ENCODE peak calls at places on chromosomes 5 and 9, in four cellular contexts. A, O, B and W are unnamed samples.
A peak's percentile ranks its signal among the peaks of the same experiment; 100 is the strongest.

GRCh38 chr9:130912932-130913598 is 16.5 kb upstream of the QRFP start:
- DNase-seq in A (no peak), B (no peak), O (no peak), W (no peak)

GRCh38 chr5:144549580-144549979 is 378.9 kb downstream of the KCTD16 start:
- DNase-seq in O (no peak), B (no peak), A (no peak), W (no peak)

GRCh38 chr5:90783460-90784333 is 225.1 kb downstream of the ADGRV1 start:
- DNase-seq in A (peak; percentile 44), B (peak; percentile 92), O (peak; percentile 25), W (peak; percentile 32)

GRCh38 chr5:122351416-122352157 is 39.5 kb downstream of the SNCAIP start:
- DNase-seq in O (no peak), B (no peak), A (no peak), W (no peak)

GRCh38 chr5:42090162-42090561 is 165.1 kb downstream of the FBXO4 start:
- DNase-seq in B (no peak), O (no peak), A (no peak), W (no peak)

GRCh38 chr5:127648997-127649550 is at the start of gene CTXN3:
- DNase-seq in A (no peak), B (no peak), O (no peak), W (no peak)

GRCh38 chr5:173973614-173973969 is 15.4 kb upstream of the C5orf47 start:
- DNase-seq in O (no peak), B (peak; percentile 70), A (no peak), W (no peak)

GRCh38 chr5:139725073-139725830 is 70.4 kb upstream of the PSD2 start:
- DNase-seq in O (no peak), B (no peak), A (peak; percentile 77), W (no peak)

GRCh38 chr5:33537240-33537639 is 96.5 kb downstream of the TARS1 start:
- DNase-seq in A (no peak), B (no peak), O (no peak), W (no peak)

GRCh38 chr9:32590476-32590875 is 17.5 kb upstream of the NDUFB6 start:
- DNase-seq in B (no peak), A (no peak), O (no peak), W (no peak)

GRCh38 chr9:18829858-18830257 is 203.2 kb downstream of the SAXO1 start:
- DNase-seq in A (no peak), O (no peak), B (no peak), W (no peak)

GRCh38 chr9:2229109-2229733 is 214.1 kb downstream of the SMARCA2 start:
- DNase-seq in O (no peak), A (no peak), B (no peak), W (no peak)

GRCh38 chr5:174552428-174552827 is 172.0 kb upstream of the MSX2 start:
- DNase-seq in B (no peak), A (no peak), O (no peak), W (no peak)

GRCh38 chr5:76714771-76715483 is 999 bp upstream of the F2R start:
- DNase-seq in B (peak; percentile 72), O (no peak), A (no peak), W (no peak)

GRCh38 chr5:172868924-172869565 is 35.0 kb downstream of the ERGIC1 start:
- DNase-seq in B (no peak), O (no peak), A (peak; percentile 64), W (no peak)

GRCh38 chr5:135823799-135824366 is 10.6 kb upstream of the SLC25A48 start:
- DNase-seq in A (no peak), O (no peak), B (no peak), W (no peak)

GRCh38 chr9:90659626-90660364 is 17.2 kb upstream of the DIRAS2 start:
- DNase-seq in B (no peak), A (no peak), O (no peak), W (no peak)

GRCh38 chr9:115673599-115673998 is 480.0 kb upstream of the PAPPA start:
- DNase-seq in B (no peak), A (no peak), O (no peak), W (no peak)

GRCh38 chr9:87167161-87167560 is 219.9 kb upstream of the GAS1 start:
- DNase-seq in O (no peak), A (no peak), B (no peak), W (no peak)

GRCh38 chr5:72467987-72468386 is 39.2 kb downstream of the ZNF366 start:
- DNase-seq in A (no peak), B (no peak), O (no peak), W (no peak)

GRCh38 chr9:79570449-79571308 is 1.1 kb upstream of the TLE4 start:
- DNase-seq in O (no peak), A (no peak), B (peak; percentile 80), W (no peak)
- H3K9ac ChIP-seq in O (peak overlapping the region; percentile 81), A (no peak overlapping the region), B (peak overlapping the region; percentile 91), W (peak overlapping the region; percentile 84)

GRCh38 chr5:168658394-168658793 is 79.2 kb upstream of the PANK3 start:
- DNase-seq in A (no peak), O (no peak), B (no peak), W (no peak)
- TF ChIP-seq YY1 in A (no peak), O (no peak), B (no peak), W (no peak)

GRCh38 chr9:35520404-35520790 is 30.5 kb downstream of the RUSC2 start:
- DNase-seq in O (no peak), A (no peak), B (no peak), W (no peak)
- TF ChIP-seq SUZ12 in O (no peak), A (no peak), B (no peak), W (no peak)

GRCh38 chr9:137014166-137014565 is 13.9 kb downstream of the ABCA2 start:
- DNase-seq in A (no peak), B (no peak), O (no peak), W (no peak)

GRCh38 chr9:137012694-137013570 is 15.1 kb downstream of the ABCA2 start:
- DNase-seq in O (no peak), A (no peak), B (peak; percentile 64), W (no peak)

GRCh38 chr9:137011907-137012675 is 15.7 kb upstream of the CLIC3 start:
- DNase-seq in O (no peak), B (no peak), A (no peak), W (no peak)

GRCh38 chr9:137014776-137015539 is 13.1 kb downstream of the ABCA2 start:
- DNase-seq in A (no peak), O (no peak), B (no peak), W (no peak)

GRCh38 chr9:137013571-137013940 is 14.5 kb downstream of the ABCA2 start:
- DNase-seq in B (no peak), O (no peak), A (no peak), W (no peak)
- H3K9ac ChIP-seq in B (no peak overlapping the region), O (no peak overlapping the region), A (no peak overlapping the region), W (no peak overlapping the region)